ENCODE peak calls at places on chromosomes 7 and 10, in four cellular contexts. One of them, this sample, is unnamed. For H3K4me1, the result is how much of the 10 kb centered on the place peaks cover.

GRCh38 chr10:60910543-60910942 is 33.4 kb downstream of the RHOBTB1 start:
- DNase-seq in cardiac muscle cell: no peak
- DNase-seq in SK-N-SH: no peak
- DNase-seq in body of pancreas: peak
- DNase-seq in this sample: no peak

GRCh38 chr10:11024596-11024995 is 6.9 kb downstream of the CELF2 start:
- DNase-seq in cardiac muscle cell: no peak
- DNase-seq in SK-N-SH: no peak
- DNase-seq in body of pancreas: no peak
- DNase-seq in this sample: peak

GRCh38 chr7:16791895-16792294 is 12.9 kb downstream of the AGR2 start:
- DNase-seq in cardiac muscle cell: no peak
- DNase-seq in SK-N-SH: no peak
- DNase-seq in body of pancreas: no peak
- DNase-seq in this sample: no peak

GRCh38 chr7:139647812-139648616 is 124.5 kb downstream of the CLEC2L start:
- DNase-seq in cardiac muscle cell: no peak
- DNase-seq in SK-N-SH: no peak
- DNase-seq in body of pancreas: no peak
- DNase-seq in this sample: no peak

GRCh38 chr10:102714621-102715455 is at the start of gene SFXN2:
- DNase-seq in cardiac muscle cell: no peak
- DNase-seq in SK-N-SH: no peak
- DNase-seq in body of pancreas: peak
- DNase-seq in this sample: no peak

GRCh38 chr7:130971297-130971696 is 237.3 kb upstream of the KLF14 start:
- DNase-seq in cardiac muscle cell: no peak
- DNase-seq in SK-N-SH: no peak
- DNase-seq in body of pancreas: no peak
- DNase-seq in this sample: no peak

GRCh38 chr10:112230325-112230988 is 46.9 kb upstream of the GPAM start:
- DNase-seq in cardiac muscle cell: no peak
- DNase-seq in SK-N-SH: no peak
- DNase-seq in body of pancreas: no peak
- DNase-seq in this sample: no peak

GRCh38 chr10:58081353-58081752 is 186.3 kb downstream of the IPMK start:
- DNase-seq in cardiac muscle cell: no peak
- DNase-seq in SK-N-SH: no peak
- DNase-seq in body of pancreas: no peak
- DNase-seq in this sample: no peak

GRCh38 chr10:5555031-5555510 is 30.3 kb downstream of the CALML3 start:
- DNase-seq in cardiac muscle cell: no peak
- DNase-seq in SK-N-SH: no peak
- DNase-seq in body of pancreas: no peak
- DNase-seq in this sample: no peak

GRCh38 chr10:557792-558328 is 131.6 kb downstream of the DIP2C start:
- DNase-seq in cardiac muscle cell: no peak
- DNase-seq in SK-N-SH: peak
- DNase-seq in body of pancreas: no peak
- DNase-seq in this sample: peak

GRCh38 chr10:31697271-31698168 is 231.1 kb downstream of the ARHGAP12 start:
- DNase-seq in cardiac muscle cell: no peak
- DNase-seq in SK-N-SH: peak
- DNase-seq in body of pancreas: peak
- DNase-seq in this sample: no peak

GRCh38 chr10:102927311-102928010 is 9.4 kb downstream of the CNNM2 start:
- DNase-seq in cardiac muscle cell: no peak
- DNase-seq in SK-N-SH: no peak
- DNase-seq in body of pancreas: no peak
- DNase-seq in this sample: no peak

GRCh38 chr10:100749309-100750217 is 4.2 kb downstream of the PAX2 start:
- DNase-seq in cardiac muscle cell: no peak
- DNase-seq in SK-N-SH: peak
- DNase-seq in body of pancreas: no peak
- DNase-seq in this sample: no peak

GRCh38 chr7:6641305-6642035 is 4.4 kb downstream of the ZNF316 start:
- DNase-seq in cardiac muscle cell: no peak
- DNase-seq in SK-N-SH: no peak
- DNase-seq in body of pancreas: no peak
- DNase-seq in this sample: no peak

GRCh38 chr7:142438235-142438922 is 180.5 kb upstream of the PRSS58 start:
- DNase-seq in cardiac muscle cell: peak
- DNase-seq in SK-N-SH: peak
- DNase-seq in body of pancreas: peak
- DNase-seq in this sample: no peak

GRCh38 chr10:31940839-31941653 is 12.4 kb upstream of the ARHGAP12 start:
- DNase-seq in cardiac muscle cell: no peak
- DNase-seq in SK-N-SH: peak
- DNase-seq in body of pancreas: peak
- DNase-seq in this sample: peak

GRCh38 chr7:103447073-103447960 is 1.3 kb upstream of the SLC26A5 start:
- DNase-seq in cardiac muscle cell: peak
- DNase-seq in SK-N-SH: peak
- DNase-seq in body of pancreas: peak
- DNase-seq in this sample: no peak

GRCh38 chr10:104318810-104319684 is 19.2 kb downstream of the ITPRIP start:
- DNase-seq in cardiac muscle cell: no peak
- DNase-seq in SK-N-SH: no peak
- DNase-seq in body of pancreas: peak
- DNase-seq in this sample: no peak

GRCh38 chr10:26455567-26456315 is 17.6 kb downstream of the APBB1IP start:
- DNase-seq in cardiac muscle cell: no peak
- DNase-seq in SK-N-SH: no peak
- DNase-seq in body of pancreas: no peak
- DNase-seq in this sample: no peak

GRCh38 chr10:113232928-113233511 is 283.0 kb downstream of the TCF7L2 start:
- DNase-seq in cardiac muscle cell: no peak
- DNase-seq in SK-N-SH: no peak
- DNase-seq in body of pancreas: no peak
- DNase-seq in this sample: no peak

GRCh38 chr7:132783824-132784223 is 207.6 kb upstream of the PLXNA4 start:
- DNase-seq in cardiac muscle cell: no peak
- DNase-seq in SK-N-SH: no peak
- DNase-seq in body of pancreas: no peak
- DNase-seq in this sample: peak

GRCh38 chr10:102450374-102451104 is 804 bp downstream of the C10orf95 start:
- DNase-seq in cardiac muscle cell: peak
- DNase-seq in SK-N-SH: peak
- DNase-seq in body of pancreas: peak
- DNase-seq in this sample: peak

GRCh38 chr7:159105066-159105780 is 39.4 kb downstream of the VIPR2 start:
- DNase-seq in cardiac muscle cell: no peak
- DNase-seq in SK-N-SH: no peak
- DNase-seq in body of pancreas: no peak
- DNase-seq in this sample: no peak

GRCh38 chr10:17669185-17669872 is 25.4 kb downstream of the STAM start:
- DNase-seq in cardiac muscle cell: no peak
- DNase-seq in SK-N-SH: no peak
- DNase-seq in body of pancreas: no peak
- DNase-seq in this sample: no peak

GRCh38 chr7:75716992-75717626 is 21.6 kb downstream of the HIP1 start:
- DNase-seq in cardiac muscle cell: no peak
- DNase-seq in SK-N-SH: no peak
- DNase-seq in body of pancreas: no peak
- DNase-seq in this sample: peak

GRCh38 chr10:33900591-33900990 is 566.1 kb upstream of the NRP1 start:
- DNase-seq in cardiac muscle cell: no peak
- DNase-seq in SK-N-SH: no peak
- DNase-seq in body of pancreas: no peak
- DNase-seq in this sample: no peak

GRCh38 chr10:96683065-96683464 is 37.2 kb downstream of the PIK3AP1 start:
- DNase-seq in cardiac muscle cell: no peak
- DNase-seq in SK-N-SH: no peak
- DNase-seq in body of pancreas: no peak
- DNase-seq in this sample: no peak

GRCh38 chr7:108020585-108020984 is 17.6 kb upstream of the LAMB1 start:
- DNase-seq in cardiac muscle cell: no peak
- DNase-seq in SK-N-SH: no peak
- DNase-seq in body of pancreas: no peak
- DNase-seq in this sample: no peak

GRCh38 chr10:132938472-132939329 is 3.7 kb downstream of the CFAP46 start:
- DNase-seq in cardiac muscle cell: peak
- DNase-seq in SK-N-SH: peak
- DNase-seq in body of pancreas: no peak
- DNase-seq in this sample: no peak
- TF ChIP-seq CTCF in cardiac muscle cell: peak
- TF ChIP-seq CTCF in SK-N-SH: peak
- TF ChIP-seq CTCF in body of pancreas: peak
- TF ChIP-seq CTCF in this sample: peak

DNA sequence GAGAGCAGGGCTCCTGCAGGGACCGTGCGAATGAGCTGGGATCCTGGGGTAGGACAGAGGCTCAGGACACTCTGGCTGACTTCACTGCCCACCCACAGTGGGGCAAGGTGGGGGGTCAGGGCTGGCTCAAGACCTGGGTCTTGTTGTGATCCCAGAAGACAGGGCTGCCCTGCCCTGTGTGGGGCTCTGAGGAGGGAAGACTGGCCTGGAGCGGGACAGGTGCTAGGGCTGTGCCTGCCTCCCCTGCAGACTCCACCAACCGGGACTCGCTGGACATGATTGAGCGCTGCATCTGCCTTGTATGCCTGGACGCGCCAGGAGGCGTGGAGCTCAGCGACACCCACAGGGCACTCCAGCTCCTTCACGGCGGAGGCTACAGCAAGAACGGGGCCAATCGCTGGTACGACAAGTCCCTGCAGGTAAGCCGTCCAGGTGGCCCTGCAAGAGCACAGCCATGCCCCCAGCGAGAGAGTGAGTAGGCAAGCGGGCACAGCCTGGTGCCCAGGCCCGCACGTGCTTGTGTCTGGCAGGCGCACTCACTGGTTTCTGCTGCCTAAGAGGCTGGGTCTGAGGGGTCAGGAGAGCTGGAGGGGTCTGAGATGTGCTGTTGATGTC is 32.5 kb downstream of the CHAT start:
- DNase-seq in cardiac muscle cell: no peak
- DNase-seq in SK-N-SH: no peak
- DNase-seq in body of pancreas: no peak
- DNase-seq in this sample: peak
- H3K27ac ChIP-seq in cardiac muscle cell: no peak
- H3K27ac ChIP-seq in SK-N-SH: no peak
- H3K27ac ChIP-seq in body of pancreas: no peak
- H3K27ac ChIP-seq in this sample: no peak

GRCh38 chr10:52297727-52298126 is 16.4 kb upstream of the DKK1 start:
- DNase-seq in cardiac muscle cell: no peak
- DNase-seq in SK-N-SH: no peak
- DNase-seq in body of pancreas: no peak
- DNase-seq in this sample: no peak

DNA sequence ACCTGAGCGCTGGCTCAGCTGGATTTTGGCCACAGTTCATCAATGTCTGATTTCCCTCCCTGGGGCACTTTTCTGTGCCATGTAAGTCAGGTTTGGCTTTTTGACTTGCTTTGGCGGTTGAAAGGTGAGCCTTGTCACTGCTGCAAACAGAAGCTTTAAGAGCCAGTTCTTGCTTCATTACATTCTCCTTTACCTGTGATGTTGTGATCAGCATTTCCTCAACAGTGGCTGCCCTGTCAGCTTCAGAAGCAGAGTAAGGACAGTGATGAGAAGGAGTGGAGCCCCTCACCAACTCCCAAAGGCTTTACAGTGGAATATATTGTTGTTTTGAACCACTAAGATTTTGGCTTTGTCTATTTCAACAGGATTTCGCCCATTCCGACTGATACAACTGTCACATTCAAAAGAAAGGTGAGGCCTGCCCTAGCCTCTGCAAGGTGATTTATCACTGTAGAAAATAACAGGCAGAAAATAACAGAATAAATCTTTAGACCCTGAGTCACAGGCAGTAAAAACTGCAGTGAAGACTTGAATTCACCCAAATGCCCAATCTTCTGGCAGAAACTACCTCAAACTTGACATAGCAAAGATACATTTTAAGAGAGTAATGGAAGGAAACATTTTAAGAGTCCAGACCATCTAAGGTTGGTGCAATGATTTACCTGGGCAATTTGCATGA is 13.3 kb upstream of the DKK1 start:
- DNase-seq in cardiac muscle cell: no peak
- DNase-seq in SK-N-SH: no peak
- DNase-seq in body of pancreas: no peak
- DNase-seq in this sample: peak
- H3K4me1 ChIP-seq in cardiac muscle cell: under half
- H3K4me1 ChIP-seq in SK-N-SH: under half
- H3K4me1 ChIP-seq in body of pancreas: under half
- H3K4me1 ChIP-seq in this sample: under half

DNA sequence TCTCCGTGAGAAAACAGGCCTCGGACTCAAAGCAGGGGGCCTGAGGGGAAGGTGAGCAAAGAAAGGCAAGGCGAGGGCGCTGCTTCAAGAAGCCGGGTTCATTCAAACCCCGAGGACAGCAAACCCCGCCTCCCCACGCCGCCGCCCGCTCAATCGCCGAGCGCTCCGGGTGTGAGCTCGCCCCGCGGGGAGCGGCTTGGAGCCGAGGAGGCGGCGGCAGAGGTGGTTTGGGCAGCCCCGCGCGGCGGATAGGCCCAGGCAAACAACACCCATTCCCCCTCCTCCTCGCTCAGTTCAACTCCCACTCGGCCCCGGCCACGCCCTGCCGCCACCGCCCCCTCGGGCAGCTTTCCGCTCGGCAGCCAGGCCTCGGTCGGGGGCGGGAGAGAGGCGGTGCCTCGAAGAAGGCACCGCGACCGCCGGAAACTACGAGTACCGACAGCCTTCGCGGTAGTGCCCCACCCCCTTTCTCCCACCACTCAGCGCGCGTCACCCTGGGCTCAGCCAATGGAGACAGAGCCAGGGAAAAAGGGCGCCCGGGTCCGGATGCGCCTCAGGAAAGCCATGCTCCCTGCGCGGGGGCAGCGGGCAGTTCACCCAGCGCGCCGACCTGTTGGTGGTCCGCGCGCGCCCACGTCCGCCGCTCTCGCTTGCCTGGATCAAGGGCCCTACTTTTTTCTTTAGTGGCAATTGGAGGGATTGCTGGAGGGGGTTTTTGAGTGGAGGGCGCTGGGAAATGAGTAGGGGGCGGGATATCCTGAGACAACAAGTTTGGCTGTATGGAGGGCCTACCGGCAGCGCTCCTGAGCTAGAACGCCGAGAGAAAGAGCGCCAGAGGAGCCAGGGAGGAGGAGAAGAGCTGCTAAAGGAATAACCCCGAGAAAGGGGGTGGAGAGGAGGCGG is 674 bp upstream of the SP4 start:
- DNase-seq in cardiac muscle cell: peak
- DNase-seq in SK-N-SH: peak
- DNase-seq in body of pancreas: peak
- DNase-seq in this sample: peak
- TF ChIP-seq CTCF in cardiac muscle cell: no peak
- TF ChIP-seq CTCF in SK-N-SH: peak
- TF ChIP-seq CTCF in body of pancreas: no peak
- TF ChIP-seq CTCF in this sample: peak

GRCh38 chr7:155953501-155953778 is 141.2 kb upstream of the SHH start:
- DNase-seq in cardiac muscle cell: no peak
- DNase-seq in SK-N-SH: no peak
- DNase-seq in body of pancreas: no peak
- DNase-seq in this sample: no peak
- H3K27ac ChIP-seq in cardiac muscle cell: no peak
- H3K27ac ChIP-seq in SK-N-SH: no peak
- H3K27ac ChIP-seq in body of pancreas: no peak
- H3K27ac ChIP-seq in this sample: no peak